ENCODE peak calls at places on chromosomes 11 and 22, in eight cellular contexts. One of them, this sample, is unnamed.

GRCh38 chr11:126231725-126232459 is 20.3 kb downstream of the FAM118B start:
- DNase-seq in PC-3: peak; percentile 59
- DNase-seq in cardiac fibroblast: peak; percentile 91
- DNase-seq in H1: no peak
- DNase-seq in GM12878: no peak
- DNase-seq in uterus: no peak
- DNase-seq in fibroblast of lung: peak; percentile 70
- DNase-seq in AG04450: peak; percentile 36
- DNase-seq in this sample: peak; percentile 90

GRCh38 chr11:855796-856195 is 13.1 kb downstream of the TSPAN4 start:
- DNase-seq in PC-3: no peak
- DNase-seq in cardiac fibroblast: no peak
- DNase-seq in H1: peak; percentile 53
- DNase-seq in GM12878: no peak
- DNase-seq in uterus: no peak
- DNase-seq in fibroblast of lung: no peak
- DNase-seq in AG04450: no peak
- DNase-seq in this sample: no peak

GRCh38 chr11:16741473-16741872 is 3.0 kb downstream of the C11orf58 start:
- DNase-seq in PC-3: no peak
- DNase-seq in cardiac fibroblast: no peak
- DNase-seq in H1: no peak
- DNase-seq in GM12878: no peak
- DNase-seq in uterus: no peak
- DNase-seq in fibroblast of lung: no peak
- DNase-seq in AG04450: no peak
- DNase-seq in this sample: no peak

GRCh38 chr11:75547617-75548054 is 14.4 kb upstream of the SERPINH1 start:
- DNase-seq in PC-3: peak; percentile 82
- DNase-seq in cardiac fibroblast: peak; percentile 79
- DNase-seq in H1: peak; percentile 91
- DNase-seq in GM12878: no peak
- DNase-seq in uterus: peak; percentile 76
- DNase-seq in fibroblast of lung: peak; percentile 71
- DNase-seq in AG04450: no peak
- DNase-seq in this sample: peak; percentile 76

GRCh38 chr22:20588092-20588842 is 80.9 kb downstream of the MED15 start:
- DNase-seq in PC-3: no peak
- DNase-seq in cardiac fibroblast: no peak
- DNase-seq in H1: no peak
- DNase-seq in GM12878: no peak
- DNase-seq in uterus: no peak
- DNase-seq in fibroblast of lung: no peak
- DNase-seq in AG04450: no peak
- DNase-seq in this sample: no peak

GRCh38 chr11:3091846-3092602 is 34.8 kb upstream of the CARS1 start:
- DNase-seq in PC-3: peak; percentile 88
- DNase-seq in cardiac fibroblast: peak; percentile 61
- DNase-seq in H1: peak; percentile 98
- DNase-seq in GM12878: peak; percentile 19
- DNase-seq in uterus: peak; percentile 70
- DNase-seq in fibroblast of lung: peak; percentile 49
- DNase-seq in AG04450: no peak
- DNase-seq in this sample: peak; percentile 65

GRCh38 chr22:46676479-46676878 is 56.3 kb downstream of the GRAMD4 start:
- DNase-seq in PC-3: no peak
- DNase-seq in cardiac fibroblast: no peak
- DNase-seq in H1: no peak
- DNase-seq in GM12878: no peak
- DNase-seq in uterus: no peak
- DNase-seq in fibroblast of lung: no peak
- DNase-seq in AG04450: no peak
- DNase-seq in this sample: no peak

GRCh38 chr11:61270354-61271070 is 24.6 kb downstream of the VWCE start:
- DNase-seq in PC-3: peak; percentile 33
- DNase-seq in cardiac fibroblast: no peak
- DNase-seq in H1: no peak
- DNase-seq in GM12878: no peak
- DNase-seq in uterus: no peak
- DNase-seq in fibroblast of lung: peak; percentile 47
- DNase-seq in AG04450: peak; percentile 16
- DNase-seq in this sample: peak; percentile 73

GRCh38 chr22:23192133-23192532 is 11.8 kb downstream of the BCR start:
- DNase-seq in PC-3: no peak
- DNase-seq in cardiac fibroblast: no peak
- DNase-seq in H1: no peak
- DNase-seq in GM12878: no peak
- DNase-seq in uterus: no peak
- DNase-seq in fibroblast of lung: no peak
- DNase-seq in AG04450: no peak
- DNase-seq in this sample: no peak

GRCh38 chr22:19355413-19356157 is 64.1 kb upstream of the CLTCL1 start:
- DNase-seq in PC-3: no peak
- DNase-seq in cardiac fibroblast: no peak
- DNase-seq in H1: no peak
- DNase-seq in GM12878: no peak
- DNase-seq in uterus: no peak
- DNase-seq in fibroblast of lung: no peak
- DNase-seq in AG04450: no peak
- DNase-seq in this sample: no peak

GRCh38 chr11:56531856-56532255 is 11.2 kb downstream of the OR5M11 start:
- DNase-seq in PC-3: peak; percentile 13
- DNase-seq in cardiac fibroblast: no peak
- DNase-seq in H1: no peak
- DNase-seq in GM12878: no peak
- DNase-seq in uterus: no peak
- DNase-seq in fibroblast of lung: no peak
- DNase-seq in AG04450: no peak
- DNase-seq in this sample: no peak

GRCh38 chr11:117986981-117987495 is 844 bp downstream of the IL10RA start:
- DNase-seq in PC-3: peak; percentile 25
- DNase-seq in cardiac fibroblast: no peak
- DNase-seq in H1: no peak
- DNase-seq in GM12878: peak; percentile 92
- DNase-seq in uterus: no peak
- DNase-seq in fibroblast of lung: no peak
- DNase-seq in AG04450: no peak
- DNase-seq in this sample: no peak

GRCh38 chr11:2441171-2441570 is 3.1 kb downstream of the TRPM5 start:
- DNase-seq in PC-3: no peak
- DNase-seq in cardiac fibroblast: no peak
- DNase-seq in H1: no peak
- DNase-seq in GM12878: no peak
- DNase-seq in uterus: no peak
- DNase-seq in fibroblast of lung: no peak
- DNase-seq in AG04450: no peak
- DNase-seq in this sample: no peak

GRCh38 chr11:126268361-126268707 is 361 bp downstream of the SRPRA start:
- DNase-seq in PC-3: no peak
- DNase-seq in cardiac fibroblast: no peak
- DNase-seq in H1: no peak
- DNase-seq in GM12878: no peak
- DNase-seq in uterus: no peak
- DNase-seq in fibroblast of lung: no peak
- DNase-seq in AG04450: no peak
- DNase-seq in this sample: no peak

GRCh38 chr11:65576867-65577755 is 1.3 kb downstream of the EHBP1L1 start:
- DNase-seq in PC-3: peak; percentile 94
- DNase-seq in cardiac fibroblast: peak; percentile 70
- DNase-seq in H1: no peak
- DNase-seq in GM12878: no peak
- DNase-seq in uterus: peak; percentile 65
- DNase-seq in fibroblast of lung: peak; percentile 59
- DNase-seq in AG04450: no peak
- DNase-seq in this sample: peak; percentile 75

GRCh38 chr11:119757378-119757777 is 28.4 kb upstream of the NECTIN1 start:
- DNase-seq in PC-3: no peak
- DNase-seq in cardiac fibroblast: no peak
- DNase-seq in H1: no peak
- DNase-seq in GM12878: no peak
- DNase-seq in uterus: no peak
- DNase-seq in fibroblast of lung: no peak
- DNase-seq in AG04450: no peak
- DNase-seq in this sample: no peak

GRCh38 chr22:39301926-39302325 is 17.5 kb downstream of the RPL3 start:
- DNase-seq in PC-3: no peak
- DNase-seq in cardiac fibroblast: no peak
- DNase-seq in H1: no peak
- DNase-seq in GM12878: no peak
- DNase-seq in uterus: no peak
- DNase-seq in fibroblast of lung: no peak
- DNase-seq in AG04450: no peak
- DNase-seq in this sample: no peak

GRCh38 chr11:70233511-70233919 is 30.4 kb downstream of the FADD start:
- DNase-seq in PC-3: peak; percentile 100
- DNase-seq in cardiac fibroblast: peak; percentile 53
- DNase-seq in H1: no peak
- DNase-seq in GM12878: no peak
- DNase-seq in uterus: no peak
- DNase-seq in fibroblast of lung: peak; percentile 23
- DNase-seq in AG04450: peak; percentile 20
- DNase-seq in this sample: peak; percentile 67

GRCh38 chr22:32761251-32761903 is 40.1 kb upstream of the TIMP3 start:
- DNase-seq in PC-3: no peak
- DNase-seq in cardiac fibroblast: no peak
- DNase-seq in H1: no peak
- DNase-seq in GM12878: no peak
- DNase-seq in uterus: no peak
- DNase-seq in fibroblast of lung: peak; percentile 74
- DNase-seq in AG04450: peak; percentile 46
- DNase-seq in this sample: peak; percentile 81

GRCh38 chr11:113387605-113388211 is at the start of gene ANKK1:
- DNase-seq in PC-3: no peak
- DNase-seq in cardiac fibroblast: no peak
- DNase-seq in H1: peak; percentile 86
- DNase-seq in GM12878: no peak
- DNase-seq in uterus: no peak
- DNase-seq in fibroblast of lung: no peak
- DNase-seq in AG04450: no peak
- DNase-seq in this sample: no peak
- TF ChIP-seq CTCF in PC-3: no peak
- TF ChIP-seq CTCF in cardiac fibroblast: no peak
- TF ChIP-seq CTCF in H1: peak; percentile 90
- TF ChIP-seq CTCF in GM12878: peak; percentile 3
- TF ChIP-seq CTCF in uterus: no peak
- TF ChIP-seq CTCF in fibroblast of lung: peak; percentile 12
- TF ChIP-seq CTCF in AG04450: peak; percentile 9
- TF ChIP-seq CTCF in this sample: peak; percentile 27

GRCh38 chr11:67415501-67416304 is at the start of gene CARNS1:
- DNase-seq in PC-3: no peak
- DNase-seq in cardiac fibroblast: no peak
- DNase-seq in H1: no peak
- DNase-seq in GM12878: no peak
- DNase-seq in uterus: no peak
- DNase-seq in fibroblast of lung: no peak
- DNase-seq in AG04450: no peak
- DNase-seq in this sample: no peak
- H3K4me3 ChIP-seq in PC-3: peak within 1 kb of the TSS; percentile 54
- H3K4me3 ChIP-seq in cardiac fibroblast: peak within 1 kb of the TSS; percentile 32
- H3K4me3 ChIP-seq in H1: peak within 1 kb of the TSS; percentile 39
- H3K4me3 ChIP-seq in GM12878: no peak within 1 kb of the TSS
- H3K4me3 ChIP-seq in uterus: peak within 1 kb of the TSS; percentile 12
- H3K4me3 ChIP-seq in fibroblast of lung: no peak within 1 kb of the TSS
- H3K4me3 ChIP-seq in AG04450: peak within 1 kb of the TSS; percentile 17
- H3K4me3 ChIP-seq in this sample: peak within 1 kb of the TSS; percentile 17

DNA sequence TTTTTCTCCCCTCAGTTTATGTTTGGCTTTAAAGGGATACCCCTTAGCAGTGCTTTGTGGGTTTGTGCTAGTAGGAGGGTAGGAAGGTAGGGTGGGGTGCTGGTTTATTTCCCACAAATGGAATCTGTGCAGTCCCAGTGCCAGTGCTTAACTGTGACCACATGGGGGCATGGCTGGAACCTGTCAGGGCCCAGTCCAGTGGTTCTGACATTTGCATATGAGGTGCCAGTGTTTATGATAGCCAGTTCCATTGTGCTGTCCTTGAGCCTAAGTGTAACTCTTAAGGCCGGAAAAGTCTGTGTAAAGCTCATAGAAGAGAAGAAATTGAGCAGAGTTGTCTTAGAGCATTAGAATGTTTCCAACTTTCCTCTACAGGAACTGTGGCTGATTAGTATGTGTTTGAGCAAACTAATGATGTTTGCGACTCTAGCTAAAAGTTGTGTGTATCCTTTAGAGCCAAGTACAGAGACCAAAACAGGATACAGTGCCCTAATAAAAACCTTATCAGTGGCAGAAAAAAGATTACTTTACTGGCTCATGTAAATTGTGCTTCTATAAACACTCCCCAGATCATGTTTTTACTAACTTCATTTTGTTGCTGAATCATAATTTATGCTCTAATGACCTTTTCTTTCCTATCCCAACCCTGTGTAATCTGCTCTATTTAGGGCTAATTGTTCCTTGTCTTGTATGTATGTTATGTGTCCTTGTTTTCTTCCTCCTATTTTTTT is 38.1 kb downstream of the DIXDC1 start:
- DNase-seq in PC-3: peak; percentile 25
- DNase-seq in cardiac fibroblast: no peak
- DNase-seq in H1: no peak
- DNase-seq in GM12878: no peak
- DNase-seq in uterus: no peak
- DNase-seq in fibroblast of lung: no peak
- DNase-seq in AG04450: no peak
- DNase-seq in this sample: peak; percentile 75
- TF ChIP-seq CTCF in PC-3: peak; percentile 61
- TF ChIP-seq CTCF in cardiac fibroblast: peak; percentile 11
- TF ChIP-seq CTCF in H1: no peak
- TF ChIP-seq CTCF in GM12878: no peak
- TF ChIP-seq CTCF in uterus: peak; percentile 20
- TF ChIP-seq CTCF in fibroblast of lung: peak; percentile 27
- TF ChIP-seq CTCF in AG04450: peak; percentile 13
- TF ChIP-seq CTCF in this sample: peak; percentile 20

GRCh38 chr11:111571829-111572501 is 30.3 kb upstream of the SIK2 start:
- DNase-seq in PC-3: peak; percentile 45
- DNase-seq in cardiac fibroblast: no peak
- DNase-seq in H1: no peak
- DNase-seq in GM12878: no peak
- DNase-seq in uterus: no peak
- DNase-seq in fibroblast of lung: no peak
- DNase-seq in AG04450: no peak
- DNase-seq in this sample: no peak

GRCh38 chr11:111573821-111574249 is 28.4 kb upstream of the SIK2 start:
- DNase-seq in PC-3: no peak
- DNase-seq in cardiac fibroblast: peak; percentile 62
- DNase-seq in H1: no peak
- DNase-seq in GM12878: no peak
- DNase-seq in uterus: no peak
- DNase-seq in fibroblast of lung: peak; percentile 32
- DNase-seq in AG04450: no peak
- DNase-seq in this sample: no peak

GRCh38 chr11:111575748-111576147 is 26.5 kb upstream of the SIK2 start:
- DNase-seq in PC-3: no peak
- DNase-seq in cardiac fibroblast: no peak
- DNase-seq in H1: no peak
- DNase-seq in GM12878: no peak
- DNase-seq in uterus: no peak
- DNase-seq in fibroblast of lung: no peak
- DNase-seq in AG04450: no peak
- DNase-seq in this sample: no peak

GRCh38 chr11:111570796-111571195 is 30.3 kb downstream of the LAYN start:
- DNase-seq in PC-3: no peak
- DNase-seq in cardiac fibroblast: no peak
- DNase-seq in H1: no peak
- DNase-seq in GM12878: no peak
- DNase-seq in uterus: no peak
- DNase-seq in fibroblast of lung: no peak
- DNase-seq in AG04450: no peak
- DNase-seq in this sample: no peak

GRCh38 chr11:111574373-111575230 is 27.6 kb upstream of the SIK2 start:
- DNase-seq in PC-3: no peak
- DNase-seq in cardiac fibroblast: no peak
- DNase-seq in H1: no peak
- DNase-seq in GM12878: no peak
- DNase-seq in uterus: no peak
- DNase-seq in fibroblast of lung: no peak
- DNase-seq in AG04450: no peak
- DNase-seq in this sample: no peak
- H3K4me3 ChIP-seq in PC-3: no peak overlapping the region
- H3K4me3 ChIP-seq in cardiac fibroblast: no peak overlapping the region
- H3K4me3 ChIP-seq in H1: no peak overlapping the region
- H3K4me3 ChIP-seq in GM12878: no peak overlapping the region
- H3K4me3 ChIP-seq in uterus: no peak overlapping the region
- H3K4me3 ChIP-seq in fibroblast of lung: peak overlapping the region; percentile 33
- H3K4me3 ChIP-seq in AG04450: no peak overlapping the region
- H3K4me3 ChIP-seq in this sample: no peak overlapping the region